ENCODE peak calls at places on chromosomes 16 and 17, in seven cellular contexts. L, T, E, K, G, F and M are unnamed samples.
A peak's percentile ranks its signal among the peaks of the same experiment; 100 is the strongest.

GRCh38 chr16:11414815-11415775 is 69.8 kb downstream of the RMI2 start:
- DNase-seq in G (no peak), T (no peak), E (no peak), K (no peak), L (no peak), F (no peak), M (no peak)

GRCh38 chr16:5215911-5216310 is 118.3 kb upstream of the EEF2KMT start:
- DNase-seq in F (peak; percentile 1), K (no peak), E (no peak), T (no peak), L (peak; percentile 48), G (no peak), M (no peak)

GRCh38 chr16:30472328-30472942 is at the start of gene ITGAL:
- DNase-seq in T (no peak), F (no peak), K (peak; percentile 83), G (no peak), E (no peak), L (peak; percentile 72), M (no peak)

GRCh38 chr17:7203391-7203790 is 16.2 kb downstream of the DLG4 start:
- DNase-seq in F (no peak), L (no peak), T (no peak), K (no peak), E (no peak), G (no peak), M (no peak)

GRCh38 chr17:82754297-82755208 is 2.7 kb downstream of the TBCD start:
- DNase-seq in K (no peak), L (no peak), F (peak; percentile 73), T (no peak), E (no peak), G (peak; percentile 65), M (no peak)

GRCh38 chr17:1779571-1780074 is 17.8 kb downstream of the SERPINF1 start:
- DNase-seq in K (no peak), T (peak; percentile 84), L (peak; percentile 93), F (no peak), E (no peak), G (peak; percentile 94), M (peak; percentile 85)

GRCh38 chr16:30458561-30459394 is 13.1 kb upstream of the SEPHS2 start:
- DNase-seq in F (no peak), T (peak; percentile 76), E (no peak), L (peak; percentile 68), G (no peak), K (peak; percentile 84), M (no peak)

GRCh38 chr17:17364338-17364667 is 61.1 kb downstream of the NT5M start:
- DNase-seq in E (no peak), G (no peak), F (no peak), T (peak; percentile 66), K (peak; percentile 59), L (peak; percentile 35), M (no peak)

GRCh38 chr17:12680407-12680897 is 14.8 kb downstream of the MYOCD start:
- DNase-seq in F (no peak), E (no peak), G (no peak), K (no peak), T (no peak), L (peak; percentile 83), M (no peak)

GRCh38 chr16:1098266-1098991 is 2.4 kb upstream of the C1QTNF8 start:
- DNase-seq in K (no peak), T (no peak), G (no peak), L (no peak), E (no peak), F (peak; percentile 32), M (no peak)

GRCh38 chr17:1929896-1930750 is 95.0 kb downstream of the RTN4RL1 start:
- DNase-seq in K (no peak), E (no peak), G (no peak), T (no peak), L (no peak), F (no peak), M (no peak)

GRCh38 chr17:37659887-37660286 is 16.6 kb upstream of the DDX52 start:
- DNase-seq in L (no peak), K (no peak), G (no peak), T (no peak), F (no peak), E (no peak), M (no peak)

GRCh38 chr17:40460585-40460975 is 17.3 kb downstream of the IGFBP4 start:
- DNase-seq in F (no peak), T (no peak), L (no peak), K (no peak), G (no peak), E (no peak), M (no peak)
- H3K4me1 ChIP-seq in F (peaks cover 49% of the 10 kb centered on the region), T (peaks cover 50% of the 10 kb centered on the region), L (peaks cover 84% of the 10 kb centered on the region), K (peaks cover 40% of the 10 kb centered on the region), G (peaks cover 59% of the 10 kb centered on the region), E (peaks cover 13% of the 10 kb centered on the region), M (peaks cover 35% of the 10 kb centered on the region)

GRCh38 chr17:39152134-39152884 is 872 bp upstream of the PLXDC1 start:
- DNase-seq in E (no peak), L (peak; percentile 76), T (peak; percentile 81), G (no peak), K (no peak), F (peak; percentile 56), M (no peak)
- H3K4me3 ChIP-seq in E (peak overlapping the region; percentile 41), L (no peak overlapping the region), T (peak overlapping the region; percentile 62), G (no peak overlapping the region), K (peak overlapping the region; percentile 67), F (peak overlapping the region; percentile 95), M (peak overlapping the region; percentile 52)

GRCh38 chr16:57471852-57472664 is 9.6 kb downstream of the POLR2C start:
- DNase-seq in F (peak; percentile 14), L (no peak), E (no peak), K (no peak), G (no peak), T (no peak), M (no peak)

GRCh38 chr16:57474671-57475661 is 11.3 kb downstream of the DOK4 start:
- DNase-seq in T (no peak), G (no peak), K (no peak), L (no peak), E (no peak), F (no peak), M (no peak)

GRCh38 chr16:57472665-57473060 is 10.2 kb downstream of the POLR2C start:
- DNase-seq in L (no peak), K (no peak), F (peak; percentile 6), E (no peak), T (no peak), G (no peak), M (no peak)

GRCh38 chr16:57473906-57474305 is 11.4 kb downstream of the POLR2C start:
- DNase-seq in G (no peak), T (no peak), F (no peak), E (no peak), L (no peak), K (no peak), M (no peak)

DNA sequence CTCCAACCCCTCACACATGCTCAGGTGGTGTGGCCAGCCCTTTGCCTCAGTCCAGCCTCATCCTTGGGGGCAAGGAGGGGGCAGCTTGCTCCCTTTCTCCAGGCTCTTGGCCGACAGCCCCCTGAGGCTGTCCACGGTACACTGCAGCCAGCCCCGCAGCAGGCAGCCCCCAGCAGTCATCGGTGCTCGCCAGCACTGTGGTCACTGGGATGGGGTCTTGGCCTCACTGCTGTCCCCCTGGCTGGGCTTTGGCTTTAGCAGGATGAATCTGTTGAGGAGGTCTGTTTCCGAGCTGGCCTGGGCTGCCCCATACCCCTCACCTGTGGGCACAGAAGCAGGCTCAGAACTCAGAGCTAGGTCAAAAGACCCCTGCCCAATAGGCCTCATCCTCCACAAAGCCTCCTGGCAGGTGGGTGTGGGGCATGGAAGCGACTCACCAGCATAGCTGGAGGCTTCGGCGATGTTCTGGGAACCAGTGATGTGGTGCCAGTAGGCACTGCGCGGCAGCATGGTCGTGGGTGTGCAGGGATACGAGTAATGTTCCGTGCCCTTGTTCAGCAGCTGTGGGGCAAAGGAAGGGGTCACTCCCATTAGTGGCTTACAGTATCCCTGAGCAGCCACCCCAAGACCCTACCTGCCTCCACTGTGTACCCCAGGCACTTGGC is 10.8 kb downstream of the POLR2C start:
- DNase-seq in F (no peak), L (no peak), E (no peak), G (no peak), K (no peak), T (no peak), M (no peak)
- H3K36me3 ChIP-seq in F (peaks cover 80% of the 10 kb centered on the region), L (peaks cover 29% of the 10 kb centered on the region), E (peaks cover 31% of the 10 kb centered on the region), G (peaks cover 22% of the 10 kb centered on the region), K (peaks cover 63% of the 10 kb centered on the region), T (peaks cover 53% of the 10 kb centered on the region), M (peaks cover 50% of the 10 kb centered on the region)

DNA sequence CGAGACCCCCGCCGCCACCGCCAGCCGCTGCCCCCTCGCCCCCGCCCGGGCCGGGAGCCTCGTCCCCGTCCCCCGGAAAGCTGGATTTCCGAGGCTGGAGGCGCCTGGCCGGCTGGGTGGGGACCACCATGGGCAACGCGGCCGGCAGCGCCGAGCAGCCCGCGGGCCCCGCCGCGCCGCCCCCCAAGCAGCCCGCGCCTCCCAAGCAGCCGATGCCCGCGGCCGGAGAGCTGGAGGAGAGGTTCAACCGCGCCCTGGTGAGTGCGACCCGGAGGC is 250 bp downstream of the FMNL1 start:
- DNase-seq in F (no peak), G (no peak), E (no peak), T (no peak), L (no peak), K (no peak), M (no peak)
- H3K4me1 ChIP-seq in F (no peaks in the 10 kb centered on the region), G (no peaks in the 10 kb centered on the region), E (peaks cover 1% of the 10 kb centered on the region), T (no peaks in the 10 kb centered on the region), L (peaks cover 15% of the 10 kb centered on the region), K (peaks cover 15% of the 10 kb centered on the region), M (peaks cover 12% of the 10 kb centered on the region)

GRCh38 chr17:65556014-65556909 is 5.2 kb downstream of the AXIN2 start:
- DNase-seq in T (peak; percentile 92), F (peak; percentile 92), L (peak; percentile 89), K (peak; percentile 95), G (peak; percentile 46), E (peak; percentile 67), M (peak; percentile 83)
- H3K4me3 ChIP-seq in T (no peak overlapping the region), F (peak overlapping the region; percentile 100), L (no peak overlapping the region), K (no peak overlapping the region), G (no peak overlapping the region), E (no peak overlapping the region), M (no peak overlapping the region)

GRCh38 chr17:57236686-57237299 is 19.5 kb upstream of the MSI2 start:
- DNase-seq in L (no peak), E (no peak), T (no peak), K (no peak), F (no peak), G (no peak), M (no peak)
- H3K36me3 ChIP-seq in L (no peaks in the 10 kb centered on the region), E (no peaks in the 10 kb centered on the region), T (no peaks in the 10 kb centered on the region), K (no peaks in the 10 kb centered on the region), F (no peaks in the 10 kb centered on the region), G (no peaks in the 10 kb centered on the region), M (no peaks in the 10 kb centered on the region)